ENCODE peak calls at places on chromosomes 13 and 19, in eight cellular contexts. One of them, this sample, is unnamed.

GRCh38 chr13:101092985-101093384 is 323.3 kb downstream of the NALCN start:
- DNase-seq in heart left ventricle: no peak
- DNase-seq in OCI-LY7: no peak
- DNase-seq in dorsolateral prefrontal cortex: no peak
- DNase-seq in thoracic aorta: no peak
- DNase-seq in kidney: no peak
- DNase-seq in right atrium auricular region: no peak
- DNase-seq in uterus: no peak
- DNase-seq in this sample: no peak

GRCh38 chr19:6038634-6039405 is 60.9 kb upstream of the RANBP3 start:
- DNase-seq in OCI-LY7: no peak
- DNase-seq in uterus: no peak
- DNase-seq in heart left ventricle: no peak
- DNase-seq in kidney: no peak
- DNase-seq in thoracic aorta: no peak
- DNase-seq in right atrium auricular region: peak; percentile 40
- DNase-seq in dorsolateral prefrontal cortex: no peak
- DNase-seq in this sample: no peak

GRCh38 chr19:57552432-57552831 is 7.2 kb downstream of the ZNF550 start:
- DNase-seq in OCI-LY7: no peak
- DNase-seq in heart left ventricle: no peak
- DNase-seq in thoracic aorta: no peak
- DNase-seq in dorsolateral prefrontal cortex: no peak
- DNase-seq in right atrium auricular region: no peak
- DNase-seq in uterus: no peak
- DNase-seq in kidney: no peak
- DNase-seq in this sample: no peak

GRCh38 chr19:47381653-47382279 is 32.7 kb downstream of the DHX34 start:
- DNase-seq in dorsolateral prefrontal cortex: no peak
- DNase-seq in uterus: no peak
- DNase-seq in OCI-LY7: peak; percentile 60
- DNase-seq in thoracic aorta: no peak
- DNase-seq in heart left ventricle: peak; percentile 73
- DNase-seq in right atrium auricular region: no peak
- DNase-seq in kidney: no peak
- DNase-seq in this sample: no peak

GRCh38 chr19:34228347-34228746 is 26.0 kb upstream of the GARRE1 start:
- DNase-seq in OCI-LY7: no peak
- DNase-seq in dorsolateral prefrontal cortex: no peak
- DNase-seq in thoracic aorta: no peak
- DNase-seq in heart left ventricle: no peak
- DNase-seq in right atrium auricular region: no peak
- DNase-seq in uterus: no peak
- DNase-seq in kidney: no peak
- DNase-seq in this sample: no peak

GRCh38 chr13:33379597-33379996 is 94.0 kb upstream of the STARD13 start:
- DNase-seq in kidney: no peak
- DNase-seq in OCI-LY7: no peak
- DNase-seq in dorsolateral prefrontal cortex: no peak
- DNase-seq in thoracic aorta: no peak
- DNase-seq in heart left ventricle: no peak
- DNase-seq in uterus: no peak
- DNase-seq in right atrium auricular region: no peak
- DNase-seq in this sample: no peak

GRCh38 chr13:73741111-73741510 is 393.1 kb downstream of the KLF12 start:
- DNase-seq in right atrium auricular region: no peak
- DNase-seq in uterus: no peak
- DNase-seq in heart left ventricle: no peak
- DNase-seq in dorsolateral prefrontal cortex: no peak
- DNase-seq in OCI-LY7: no peak
- DNase-seq in kidney: no peak
- DNase-seq in thoracic aorta: no peak
- DNase-seq in this sample: no peak

GRCh38 chr13:28059214-28059613 is 41.2 kb downstream of the FLT3 start:
- DNase-seq in uterus: no peak
- DNase-seq in right atrium auricular region: no peak
- DNase-seq in OCI-LY7: peak; percentile 42
- DNase-seq in thoracic aorta: no peak
- DNase-seq in heart left ventricle: no peak
- DNase-seq in kidney: no peak
- DNase-seq in dorsolateral prefrontal cortex: no peak
- DNase-seq in this sample: no peak

GRCh38 chr19:5145521-5146511 is 176.9 kb downstream of the KDM4B start:
- DNase-seq in dorsolateral prefrontal cortex: no peak
- DNase-seq in OCI-LY7: no peak
- DNase-seq in heart left ventricle: peak; percentile 28
- DNase-seq in kidney: peak; percentile 81
- DNase-seq in uterus: no peak
- DNase-seq in thoracic aorta: no peak
- DNase-seq in right atrium auricular region: no peak
- DNase-seq in this sample: no peak

GRCh38 chr13:49044849-49045248 is 69.1 kb downstream of the FNDC3A start:
- DNase-seq in dorsolateral prefrontal cortex: no peak
- DNase-seq in right atrium auricular region: no peak
- DNase-seq in OCI-LY7: no peak
- DNase-seq in heart left ventricle: no peak
- DNase-seq in thoracic aorta: no peak
- DNase-seq in kidney: no peak
- DNase-seq in uterus: no peak
- DNase-seq in this sample: no peak

GRCh38 chr13:49042476-49042875 is 66.8 kb downstream of the FNDC3A start:
- DNase-seq in OCI-LY7: no peak
- DNase-seq in dorsolateral prefrontal cortex: no peak
- DNase-seq in thoracic aorta: no peak
- DNase-seq in kidney: no peak
- DNase-seq in heart left ventricle: no peak
- DNase-seq in uterus: no peak
- DNase-seq in right atrium auricular region: no peak
- DNase-seq in this sample: no peak

GRCh38 chr13:49046002-49046401 is 70.3 kb downstream of the FNDC3A start:
- DNase-seq in dorsolateral prefrontal cortex: no peak
- DNase-seq in thoracic aorta: no peak
- DNase-seq in heart left ventricle: no peak
- DNase-seq in right atrium auricular region: no peak
- DNase-seq in OCI-LY7: no peak
- DNase-seq in uterus: no peak
- DNase-seq in kidney: no peak
- DNase-seq in this sample: no peak

GRCh38 chr13:49044008-49044407 is 68.3 kb downstream of the FNDC3A start:
- DNase-seq in OCI-LY7: no peak
- DNase-seq in uterus: no peak
- DNase-seq in kidney: no peak
- DNase-seq in heart left ventricle: no peak
- DNase-seq in dorsolateral prefrontal cortex: no peak
- DNase-seq in right atrium auricular region: no peak
- DNase-seq in thoracic aorta: no peak
- DNase-seq in this sample: no peak

DNA sequence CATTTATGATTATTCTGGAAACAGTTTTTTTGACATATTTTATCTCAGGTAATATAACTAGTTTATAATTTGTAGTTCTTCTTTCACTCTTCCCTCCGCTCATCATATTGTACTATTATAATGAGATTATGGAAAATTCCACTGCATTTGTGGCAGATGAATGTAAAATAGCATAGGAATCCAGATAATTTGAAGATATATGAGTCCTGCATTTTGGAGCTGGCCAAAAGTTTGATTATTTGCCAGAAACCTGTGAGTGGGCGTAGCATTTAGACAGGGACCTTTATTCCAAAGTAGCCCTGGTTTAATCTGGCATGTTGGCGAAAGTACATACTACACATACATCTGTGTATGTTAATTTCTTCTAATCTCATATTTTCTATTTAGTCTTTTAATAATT is 65.2 kb downstream of the FNDC3A start:
- DNase-seq in uterus: no peak
- DNase-seq in kidney: no peak
- DNase-seq in OCI-LY7: no peak
- DNase-seq in heart left ventricle: no peak
- DNase-seq in dorsolateral prefrontal cortex: no peak
- DNase-seq in right atrium auricular region: no peak
- DNase-seq in thoracic aorta: no peak
- DNase-seq in this sample: no peak
- TF ChIP-seq CTCF in uterus: no peak
- TF ChIP-seq CTCF in kidney: no peak
- TF ChIP-seq CTCF in OCI-LY7: no peak
- TF ChIP-seq CTCF in heart left ventricle: no peak
- TF ChIP-seq CTCF in dorsolateral prefrontal cortex: no peak
- TF ChIP-seq CTCF in right atrium auricular region: no peak
- TF ChIP-seq CTCF in thoracic aorta: no peak
- TF ChIP-seq CTCF in this sample: no peak

DNA sequence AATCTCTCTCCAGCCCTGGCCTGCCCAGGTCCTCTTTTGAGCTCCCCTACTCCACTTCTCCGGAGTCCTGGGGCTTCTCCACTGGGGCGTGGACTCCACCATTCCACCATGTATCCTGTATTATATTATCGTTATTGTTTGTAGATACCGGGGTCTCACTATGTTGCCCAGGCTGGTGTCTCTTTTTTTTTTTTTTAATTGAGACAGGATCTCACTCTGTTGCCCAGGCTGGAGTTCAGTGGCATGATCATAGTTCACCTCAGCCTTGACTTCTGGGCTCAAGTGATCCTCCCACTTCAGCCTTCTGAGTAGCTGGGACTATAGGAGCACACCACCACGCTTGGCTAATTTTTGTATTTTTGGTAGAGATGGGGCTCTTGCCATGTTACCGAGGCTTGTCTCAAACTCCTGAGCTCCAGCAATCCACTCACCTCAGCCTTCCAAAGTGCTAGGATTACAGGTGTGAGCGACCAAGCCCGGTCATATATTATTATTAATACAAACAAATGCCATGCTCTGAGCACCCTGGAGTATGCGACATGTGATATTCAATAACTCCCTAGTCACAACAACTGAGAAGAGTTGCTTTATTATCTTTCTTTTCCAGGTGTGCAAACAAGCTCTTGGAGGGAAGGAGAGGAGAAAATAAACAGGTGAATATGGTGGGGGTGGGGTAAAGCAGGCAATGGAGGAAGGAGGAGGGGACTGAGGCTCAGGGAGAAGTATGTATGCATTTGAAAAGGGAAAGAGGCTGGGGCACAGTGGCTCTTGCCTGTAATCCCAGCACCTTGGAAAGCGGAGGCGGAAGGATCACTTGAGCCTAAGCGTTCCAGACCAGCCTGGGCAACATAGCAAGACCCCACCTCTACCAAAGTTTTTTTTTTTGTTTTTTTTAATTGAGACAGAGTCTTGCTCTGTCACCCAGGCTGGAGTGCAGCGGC is 2.8 kb upstream of the CERS4 start:
- DNase-seq in uterus: no peak
- DNase-seq in right atrium auricular region: no peak
- DNase-seq in dorsolateral prefrontal cortex: no peak
- DNase-seq in OCI-LY7: no peak
- DNase-seq in heart left ventricle: no peak
- DNase-seq in kidney: no peak
- DNase-seq in thoracic aorta: no peak
- DNase-seq in this sample: no peak
- H3K27ac ChIP-seq in uterus: no peak overlapping the region
- H3K27ac ChIP-seq in right atrium auricular region: no peak overlapping the region
- H3K27ac ChIP-seq in dorsolateral prefrontal cortex: no peak overlapping the region
- H3K27ac ChIP-seq in OCI-LY7: no peak overlapping the region
- H3K27ac ChIP-seq in heart left ventricle: no peak overlapping the region
- H3K27ac ChIP-seq in kidney: no peak overlapping the region
- H3K27ac ChIP-seq in thoracic aorta: no peak overlapping the region
- H3K27ac ChIP-seq in this sample: no peak overlapping the region

GRCh38 chr19:17764348-17764747 is 13.1 kb downstream of the FCHO1 start:
- DNase-seq in thoracic aorta: no peak
- DNase-seq in kidney: no peak
- DNase-seq in dorsolateral prefrontal cortex: no peak
- DNase-seq in OCI-LY7: no peak
- DNase-seq in right atrium auricular region: no peak
- DNase-seq in uterus: no peak
- DNase-seq in heart left ventricle: no peak
- DNase-seq in this sample: no peak

GRCh38 chr19:17758528-17758927 is 7.3 kb downstream of the FCHO1 start:
- DNase-seq in OCI-LY7: no peak
- DNase-seq in thoracic aorta: no peak
- DNase-seq in kidney: no peak
- DNase-seq in uterus: no peak
- DNase-seq in right atrium auricular region: no peak
- DNase-seq in dorsolateral prefrontal cortex: no peak
- DNase-seq in heart left ventricle: no peak
- DNase-seq in this sample: no peak

GRCh38 chr19:17765069-17765618 is 13.9 kb downstream of the FCHO1 start:
- DNase-seq in thoracic aorta: no peak
- DNase-seq in dorsolateral prefrontal cortex: no peak
- DNase-seq in OCI-LY7: no peak
- DNase-seq in kidney: peak; percentile 79
- DNase-seq in uterus: no peak
- DNase-seq in heart left ventricle: peak; percentile 78
- DNase-seq in right atrium auricular region: peak; percentile 73
- DNase-seq in this sample: no peak

GRCh38 chr19:17762505-17763229 is 11.4 kb downstream of the FCHO1 start:
- DNase-seq in OCI-LY7: peak; percentile 68
- DNase-seq in kidney: no peak
- DNase-seq in thoracic aorta: no peak
- DNase-seq in uterus: no peak
- DNase-seq in dorsolateral prefrontal cortex: peak; percentile 78
- DNase-seq in right atrium auricular region: no peak
- DNase-seq in heart left ventricle: no peak
- DNase-seq in this sample: no peak

DNA sequence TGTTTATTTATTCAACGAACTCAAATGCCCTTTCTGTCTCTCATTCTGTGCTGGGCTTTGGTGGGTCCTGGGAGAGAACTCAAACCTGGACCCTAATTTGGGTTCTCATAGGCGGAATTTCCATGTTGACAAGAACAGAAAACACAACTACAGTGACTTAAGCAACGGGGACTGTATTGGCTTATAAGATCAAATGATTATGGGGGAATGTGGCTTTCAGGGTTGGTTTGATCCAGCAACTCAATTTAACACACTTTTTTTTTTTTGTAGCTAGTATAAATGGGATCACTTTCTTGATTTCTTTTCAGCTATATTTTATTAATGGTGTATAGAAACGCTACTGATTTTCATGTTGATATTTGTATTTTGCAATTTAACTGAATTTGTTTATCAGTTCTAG is 9.9 kb downstream of the FCHO1 start:
- DNase-seq in OCI-LY7: no peak
- DNase-seq in heart left ventricle: no peak
- DNase-seq in right atrium auricular region: no peak
- DNase-seq in uterus: no peak
- DNase-seq in kidney: no peak
- DNase-seq in dorsolateral prefrontal cortex: no peak
- DNase-seq in thoracic aorta: no peak
- DNase-seq in this sample: no peak
- H3K4me3 ChIP-seq in OCI-LY7: no peak overlapping the region
- H3K4me3 ChIP-seq in heart left ventricle: no peak overlapping the region
- H3K4me3 ChIP-seq in right atrium auricular region: no peak overlapping the region
- H3K4me3 ChIP-seq in uterus: no peak overlapping the region
- H3K4me3 ChIP-seq in kidney: no peak overlapping the region
- H3K4me3 ChIP-seq in dorsolateral prefrontal cortex: no peak overlapping the region
- H3K4me3 ChIP-seq in thoracic aorta: no peak overlapping the region
- H3K4me3 ChIP-seq in this sample: no peak overlapping the region

DNA sequence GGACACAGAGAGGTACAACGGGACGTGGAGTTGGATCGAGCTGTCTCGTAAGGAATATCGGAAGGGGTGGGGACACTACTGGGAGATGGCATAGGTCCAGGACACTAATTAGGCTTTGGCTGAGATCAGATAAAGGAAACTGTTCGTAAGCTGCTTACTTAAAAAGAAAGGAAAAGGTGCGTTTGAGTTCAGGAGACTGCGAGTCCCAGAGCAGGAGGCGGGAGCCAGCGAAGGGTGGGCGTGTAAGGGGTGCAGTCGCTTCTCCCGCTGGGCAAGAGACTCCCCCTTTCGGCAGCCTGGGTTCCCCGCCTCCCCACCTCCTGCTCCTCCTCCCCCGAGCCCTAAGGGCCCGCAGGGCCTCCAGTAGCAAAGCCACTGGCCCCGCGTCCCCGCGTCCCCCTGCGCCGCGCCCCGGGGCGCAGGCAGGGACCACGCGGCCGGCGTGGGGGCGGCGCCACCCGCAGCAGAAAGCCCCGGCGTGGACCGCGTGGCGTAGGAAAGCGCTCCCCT is 571 bp downstream of the ABCC4 start:
- DNase-seq in heart left ventricle: peak; percentile 76
- DNase-seq in thoracic aorta: no peak
- DNase-seq in OCI-LY7: peak; percentile 54
- DNase-seq in dorsolateral prefrontal cortex: no peak
- DNase-seq in right atrium auricular region: no peak
- DNase-seq in kidney: peak; percentile 89
- DNase-seq in uterus: peak; percentile 52
- DNase-seq in this sample: no peak
- TF ChIP-seq CTCF in heart left ventricle: peak; percentile 23
- TF ChIP-seq CTCF in thoracic aorta: no peak
- TF ChIP-seq CTCF in OCI-LY7: peak; percentile 35
- TF ChIP-seq CTCF in dorsolateral prefrontal cortex: peak; percentile 12
- TF ChIP-seq CTCF in right atrium auricular region: no peak
- TF ChIP-seq CTCF in kidney: peak; percentile 13
- TF ChIP-seq CTCF in uterus: no peak
- TF ChIP-seq CTCF in this sample: no peak

This sample was measured in coronary artery.